ENCODE peak calls at places on chromosomes 6 and 20, in six cellular contexts. W is H1; J is fibroblast of lung; I is CD8-positive, alpha-beta T cell; Q is Panc1; H is right atrium auricular region. Z is an unnamed sample.

GRCh38 chr6:56866917-56867522 is 87.9 kb upstream of the BEND6 start:
- DNase-seq in J (peak; percentile 47), Q (no peak), I (no peak), W (no peak), H (no peak), Z (no peak)

GRCh38 chr6:6218246-6219085 is 102.0 kb downstream of the F13A1 start:
- DNase-seq in W (no peak), J (no peak), I (no peak), H (no peak), Q (no peak), Z (no peak)

GRCh38 chr6:80095600-80095999 is 10.9 kb upstream of the BCKDHB start:
- DNase-seq in I (no peak), J (no peak), W (no peak), H (no peak), Q (no peak), Z (no peak)

GRCh38 chr20:63977392-63978276 is 1.8 kb downstream of the SAMD10 start:
- DNase-seq in W (no peak), J (peak; percentile 79), Q (no peak), H (no peak), I (peak; percentile 71), Z (no peak)

GRCh38 chr20:50844430-50845100 is 49.7 kb downstream of the BCAS4 start:
- DNase-seq in H (no peak), I (peak; percentile 68), W (no peak), Q (no peak), J (peak; percentile 97), Z (no peak)

GRCh38 chr6:142946924-142947701 is 2.1 kb upstream of the HIVEP2 start:
- DNase-seq in Q (no peak), I (peak; percentile 80), H (peak; percentile 85), J (peak; percentile 78), W (peak; percentile 75), Z (no peak)

GRCh38 chr6:15073883-15074465 is 171.9 kb upstream of the JARID2 start:
- DNase-seq in H (no peak), I (no peak), W (no peak), J (no peak), Q (no peak), Z (no peak)

GRCh38 chr6:95690328-95690727 is 113.0 kb downstream of the MANEA start:
- DNase-seq in W (no peak), J (no peak), H (no peak), I (no peak), Q (no peak), Z (no peak)

GRCh38 chr6:125142614-125143013 is 11.0 kb upstream of the TPD52L1 start:
- DNase-seq in Q (no peak), H (no peak), I (no peak), J (peak; percentile 59), W (no peak), Z (no peak)

GRCh38 chr6:138722425-138723371 is 50.9 kb upstream of the CCDC28A start:
- DNase-seq in I (no peak), Q (no peak), W (no peak), H (no peak), J (peak; percentile 92), Z (peak; percentile 12)
- H3K27ac ChIP-seq in I (no peak overlapping the region), Q (no peak overlapping the region), W (no peak overlapping the region), H (no peak overlapping the region), J (no peak overlapping the region), Z (peak overlapping the region; percentile 61)

GRCh38 chr6:157221049-157221816 is 102.1 kb downstream of the TMEM242 start:
- DNase-seq in W (peak; percentile 80), H (peak; percentile 78), I (peak; percentile 90), Q (peak; percentile 42), J (peak; percentile 59), Z (no peak)
- H3K27ac ChIP-seq in W (no peak overlapping the region), H (no peak overlapping the region), I (peak overlapping the region; percentile 36), Q (peak overlapping the region; percentile 78), J (no peak overlapping the region), Z (no peak overlapping the region)

DNA sequence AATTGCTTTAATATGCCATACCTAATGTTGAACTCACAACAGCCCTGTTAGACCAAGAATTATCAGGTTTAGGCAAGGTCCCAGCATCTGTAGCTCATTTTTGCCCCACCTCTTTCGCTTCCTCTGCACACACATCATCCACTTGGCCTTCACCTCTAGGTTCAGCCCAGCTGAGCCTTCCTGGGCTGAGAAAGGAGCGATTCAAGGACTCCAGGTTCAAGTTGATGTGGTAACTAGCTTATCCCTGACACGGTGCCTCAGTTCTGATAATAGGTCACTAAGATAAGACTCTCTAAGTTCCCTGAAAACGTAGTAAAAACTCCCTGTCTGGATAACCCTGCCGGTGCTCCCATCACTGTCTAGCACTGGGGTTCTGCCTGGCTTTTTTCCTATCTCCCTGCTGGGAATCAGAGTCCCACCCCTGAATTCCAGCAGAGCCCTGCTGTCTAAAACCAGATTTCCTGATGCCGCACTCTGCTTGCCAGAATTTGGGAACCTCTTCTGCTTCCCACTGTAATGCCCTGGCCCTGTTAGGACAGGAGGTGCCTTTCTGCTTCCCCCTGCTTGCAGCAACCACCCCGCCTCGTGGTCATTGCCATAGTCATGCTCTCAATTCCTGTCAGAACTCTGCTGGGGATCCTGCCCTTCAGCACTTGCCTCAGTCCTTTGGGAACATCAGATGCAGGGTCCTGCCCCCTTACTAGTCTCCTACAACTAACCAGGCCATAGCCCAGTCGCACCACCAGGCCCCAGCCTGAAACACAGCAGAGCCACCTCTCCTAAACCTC is 47.6 kb downstream of the ALDH8A1 start:
- DNase-seq in J (no peak), W (no peak), H (no peak), Q (no peak), I (no peak), Z (no peak)
- H3K27ac ChIP-seq in J (no peak overlapping the region), W (no peak overlapping the region), H (no peak overlapping the region), Q (no peak overlapping the region), I (no peak overlapping the region), Z (no peak overlapping the region)

DNA sequence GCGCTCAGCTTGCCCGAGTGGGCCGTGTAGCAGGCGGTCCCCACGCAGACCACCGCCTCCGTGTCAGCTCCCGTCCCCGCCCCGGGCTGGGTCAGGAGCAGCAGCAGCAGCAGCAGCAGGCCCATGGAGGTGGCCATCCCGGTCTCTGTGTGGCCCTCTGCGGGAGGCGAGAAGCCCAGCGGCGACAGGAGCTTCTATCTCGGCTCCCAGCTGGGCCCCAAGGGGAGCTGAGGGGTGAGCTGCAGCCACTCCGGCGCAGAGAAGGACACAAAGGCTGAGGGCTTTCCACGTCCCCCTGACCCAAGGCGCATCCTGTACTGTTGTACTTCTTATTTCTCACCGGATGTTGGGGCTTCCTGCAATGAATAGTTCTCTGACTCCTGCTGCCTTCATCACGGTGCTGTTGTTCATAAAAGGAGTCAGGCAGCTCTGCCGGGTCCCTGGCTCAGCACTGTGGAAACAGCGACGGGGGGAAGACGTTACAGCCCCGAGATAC is at the start of gene CD93:
- DNase-seq in Q (no peak), I (no peak), J (peak; percentile 18), W (no peak), H (peak; percentile 71), Z (no peak)
- H3K27ac ChIP-seq in Q (no peak within 1 kb of the TSS), I (no peak within 1 kb of the TSS), J (no peak within 1 kb of the TSS), W (no peak within 1 kb of the TSS), H (peak within 1 kb of the TSS; percentile 86), Z (no peak within 1 kb of the TSS)

GRCh38 chr6:17395112-17395511 is 1.7 kb downstream of the CAP2 start:
- DNase-seq in Q (no peak), I (no peak), H (no peak), J (no peak), W (no peak), Z (no peak)

GRCh38 chr6:17393335-17394191 is at the start of gene CAP2:
- DNase-seq in J (peak; percentile 80), W (peak; percentile 83), I (no peak), H (peak; percentile 67), Q (no peak), Z (no peak)

GRCh38 chr6:17392978-17393334 is 439 bp upstream of the CAP2 start:
- DNase-seq in H (no peak), J (no peak), Q (no peak), I (no peak), W (no peak), Z (no peak)

GRCh38 chr6:17396256-17396655 is 2.9 kb downstream of the CAP2 start:
- DNase-seq in W (no peak), H (no peak), Q (no peak), J (no peak), I (no peak), Z (no peak)

DNA sequence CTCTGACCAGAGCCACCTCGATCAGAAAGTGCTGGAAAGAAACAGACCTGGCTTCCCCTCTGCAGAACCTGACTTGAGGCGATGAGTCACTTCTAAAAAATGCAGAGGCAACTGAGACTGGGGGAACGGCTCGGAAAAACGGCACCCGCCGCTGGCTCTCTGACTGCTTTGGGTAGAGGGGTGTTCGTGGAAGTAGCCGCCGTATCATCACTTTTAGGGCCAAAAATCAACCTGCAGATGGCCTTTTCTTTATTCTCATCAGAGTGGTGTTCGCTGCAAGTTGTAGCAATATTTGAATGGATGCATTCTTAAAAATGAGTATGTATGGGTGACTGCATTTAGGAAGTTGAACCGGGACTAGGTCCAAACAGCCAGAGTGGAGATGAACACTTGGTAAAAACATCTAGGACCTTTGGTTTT is 807 bp downstream of the CAP2 start:
- DNase-seq in I (no peak), Q (no peak), H (peak; percentile 60), J (peak; percentile 85), W (peak; percentile 64), Z (no peak)
- H3K27ac ChIP-seq in I (no peak overlapping the region), Q (peak overlapping the region; percentile 96), H (peak overlapping the region; percentile 83), J (peak overlapping the region; percentile 46), W (peak overlapping the region; percentile 69), Z (no peak overlapping the region)

DNA sequence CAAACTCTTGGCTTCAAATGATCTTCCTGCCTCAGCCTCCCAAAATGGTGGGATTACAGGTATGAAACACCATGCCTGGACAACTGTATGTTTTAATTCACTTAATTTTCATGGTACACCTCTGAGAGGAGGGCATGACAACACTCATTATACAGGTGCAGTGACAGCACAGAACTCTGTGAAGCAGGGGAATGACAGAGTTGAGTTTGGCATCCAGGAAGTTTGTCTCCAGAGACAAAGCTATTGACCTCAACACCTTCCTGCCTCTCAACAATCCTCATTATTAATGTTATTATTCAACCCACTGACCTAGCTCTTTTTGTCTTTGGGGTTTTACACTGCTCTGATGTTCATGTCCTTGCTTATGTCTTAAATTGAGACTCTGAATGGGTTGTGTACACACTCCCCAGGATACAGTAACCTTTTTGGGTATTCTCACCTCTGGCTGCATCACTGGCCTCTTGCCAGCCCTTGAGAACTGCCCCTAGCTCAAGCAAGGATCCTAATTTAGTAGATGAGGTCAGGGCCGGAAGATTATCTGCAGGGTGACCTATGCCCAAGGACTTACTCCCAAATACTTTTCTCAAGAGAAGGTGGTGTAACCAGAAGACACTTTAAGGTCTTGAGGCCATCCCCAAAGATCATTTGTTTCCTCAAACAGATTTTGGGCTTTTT is 13.1 kb upstream of the IER3 start:
- DNase-seq in I (no peak), J (no peak), H (no peak), W (no peak), Q (no peak), Z (no peak)
- H3K27ac ChIP-seq in I (no peak overlapping the region), J (no peak overlapping the region), H (no peak overlapping the region), W (no peak overlapping the region), Q (peak overlapping the region; percentile 67), Z (no peak overlapping the region)

DNA sequence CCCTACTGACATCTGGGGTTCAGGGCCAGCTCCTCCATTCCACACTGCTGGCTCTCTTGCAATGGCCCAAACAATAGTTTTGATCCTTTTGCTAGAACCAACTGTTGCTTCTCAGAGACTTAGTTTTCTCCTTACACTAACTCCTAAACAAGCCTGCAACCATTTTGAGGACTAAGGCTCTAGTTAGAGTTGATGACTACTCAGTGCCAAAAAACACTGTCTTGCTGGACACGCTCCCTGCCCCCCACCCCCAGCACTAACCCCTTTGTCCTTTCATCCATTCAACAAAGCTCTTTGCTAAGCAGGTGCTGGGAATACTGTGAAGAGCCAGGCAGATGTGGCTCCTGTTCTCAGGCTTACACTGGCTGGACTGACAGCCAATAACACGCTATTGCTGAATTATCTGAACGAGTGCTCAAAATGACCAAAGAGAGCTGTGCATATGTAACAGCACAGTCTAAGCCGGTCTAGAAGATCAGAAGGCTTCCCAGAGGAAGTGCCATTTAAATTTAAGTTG is 17.6 kb downstream of the GCLC start:
- DNase-seq in Q (no peak), J (no peak), I (no peak), H (no peak), W (no peak), Z (no peak)
- H3K27ac ChIP-seq in Q (no peak overlapping the region), J (no peak overlapping the region), I (no peak overlapping the region), H (no peak overlapping the region), W (peak overlapping the region; percentile 5), Z (no peak overlapping the region)